ENCODE peak calls at places on chromosomes 1 and 21, in five cellular contexts. H is CD4-positive, CD25-positive, alpha-beta regulatory T cell; F is fibroblast of lung; I is neural progenitor cell; X is heart left ventricle. B is an unnamed sample. For H3K9me3, the result is how much of the 10 kb centered on the place peaks cover.

GRCh38 chr1:160865316-160865715 is 2.6 kb upstream of the CD244 start:
- DNase-seq in X (no peak), H (no peak), F (no peak), I (no peak), B (no peak)

GRCh38 chr1:248821101-248821500 is 4.6 kb downstream of the SH3BP5L start:
- DNase-seq in I (no peak), H (no peak), X (no peak), F (peak), B (no peak)

GRCh38 chr1:11594222-11594621 is 60.0 kb downstream of the FBXO2 start:
- DNase-seq in I (peak), H (no peak), X (no peak), F (peak), B (no peak)

GRCh38 chr1:185309566-185309965 is 7.5 kb downstream of the IVNS1ABP start:
- DNase-seq in H (no peak), I (no peak), X (peak), F (peak), B (no peak)

GRCh38 chr1:111148376-111148881 is 8.4 kb downstream of the CEPT1 start:
- DNase-seq in I (no peak), F (no peak), X (no peak), H (no peak), B (no peak)

GRCh38 chr1:29555043-29555620 is 318.8 kb downstream of the PTPRU start:
- DNase-seq in X (no peak), H (no peak), I (no peak), F (no peak), B (no peak)

GRCh38 chr1:107897428-107898339 is 67.3 kb downstream of the VAV3 start:
- DNase-seq in I (no peak), F (no peak), X (no peak), H (peak), B (no peak)

GRCh38 chr1:17207966-17208418 is 3.1 kb downstream of the PADI1 start:
- DNase-seq in X (no peak), F (peak), H (no peak), I (no peak), B (no peak)

GRCh38 chr1:110986407-110986891 is 22.7 kb upstream of the LRIF1 start:
- DNase-seq in H (no peak), F (no peak), X (no peak), I (no peak), B (no peak)

GRCh38 chr21:25733859-25734653 is 648 bp downstream of the ATP5PF start:
- DNase-seq in F (peak), H (peak), I (no peak), X (no peak), B (no peak)

GRCh38 chr1:101238041-101238515 is 1.3 kb downstream of the S1PR1 start:
- DNase-seq in H (peak), X (no peak), F (no peak), I (peak), B (no peak)

GRCh38 chr1:101238681-101239094 is 1.9 kb downstream of the S1PR1 start:
- DNase-seq in H (peak), I (peak), F (peak), X (peak), B (peak)

GRCh38 chr1:101239095-101240040 is 2.5 kb downstream of the S1PR1 start:
- DNase-seq in H (no peak), X (peak), I (no peak), F (no peak), B (no peak)

GRCh38 chr1:101241485-101242225 is 4.8 kb downstream of the S1PR1 start:
- DNase-seq in X (no peak), H (no peak), I (no peak), F (no peak), B (no peak)

GRCh38 chr1:101240041-101240430 is 3.2 kb downstream of the S1PR1 start:
- DNase-seq in I (no peak), X (peak), H (no peak), F (no peak), B (no peak)
- H3K4me3 ChIP-seq in I (no peak), X (peak), H (peak), F (no peak), B (no peak)

GRCh38 chr1:152228831-152229230 is 4.8 kb upstream of the HRNR start:
- DNase-seq in H (no peak), F (peak), X (no peak), I (no peak), B (no peak)

GRCh38 chr1:152220166-152221163 is 3.5 kb downstream of the HRNR start:
- DNase-seq in X (no peak), I (no peak), F (no peak), H (no peak), B (no peak)

GRCh38 chr1:152227310-152227928 is 3.4 kb upstream of the HRNR start:
- DNase-seq in H (no peak), I (no peak), X (no peak), F (peak), B (no peak)

GRCh38 chr1:152225678-152226077 is 1.7 kb upstream of the HRNR start:
- DNase-seq in H (no peak), I (no peak), X (no peak), F (no peak), B (no peak)

DNA sequence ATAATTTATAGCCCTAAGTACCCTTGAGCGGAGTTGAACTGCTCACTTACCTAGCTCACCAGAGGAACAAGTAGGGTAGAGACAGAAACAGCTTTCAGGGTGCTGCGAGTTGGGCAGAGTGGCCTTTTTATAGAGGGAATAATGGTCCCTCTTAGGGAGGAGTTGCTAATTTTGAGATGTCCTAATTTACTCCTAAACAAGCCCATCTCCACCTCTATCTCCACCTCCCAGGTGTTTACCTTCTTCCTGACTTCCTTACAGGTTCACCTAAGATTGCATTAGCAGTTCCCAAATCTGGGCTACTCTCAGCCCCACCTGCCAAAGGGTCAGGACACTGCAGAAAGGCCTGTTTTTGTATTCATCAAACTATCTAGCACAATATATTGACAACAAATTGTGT is at the start of gene HRNR:
- DNase-seq in I (no peak), F (no peak), H (no peak), X (no peak), B (no peak)
- H3K9me3 ChIP-seq in I (under half), F (under half), H (under half), X (under half), B (under half)

GRCh38 chr1:30729906-30730305 is 6.5 kb upstream of the MATN1 start:
- DNase-seq in F (no peak), X (no peak), H (no peak), I (no peak), B (no peak)
- H3K27ac ChIP-seq in F (no peak), X (no peak), H (no peak), I (no peak), B (no peak)

GRCh38 chr1:203480525-203481084 is 5.0 kb downstream of the PRELP start:
- DNase-seq in H (peak), F (peak), X (no peak), I (no peak), B (peak)

GRCh38 chr1:203478986-203479385 is 3.4 kb downstream of the PRELP start:
- DNase-seq in H (no peak), X (no peak), I (peak), F (no peak), B (no peak)

GRCh38 chr1:203479646-203480045 is 4.0 kb downstream of the PRELP start:
- DNase-seq in H (no peak), X (no peak), I (no peak), F (no peak), B (no peak)

GRCh38 chr1:203481186-203481585 is 5.6 kb downstream of the PRELP start:
- DNase-seq in F (no peak), X (no peak), H (no peak), I (no peak), B (no peak)

DNA sequence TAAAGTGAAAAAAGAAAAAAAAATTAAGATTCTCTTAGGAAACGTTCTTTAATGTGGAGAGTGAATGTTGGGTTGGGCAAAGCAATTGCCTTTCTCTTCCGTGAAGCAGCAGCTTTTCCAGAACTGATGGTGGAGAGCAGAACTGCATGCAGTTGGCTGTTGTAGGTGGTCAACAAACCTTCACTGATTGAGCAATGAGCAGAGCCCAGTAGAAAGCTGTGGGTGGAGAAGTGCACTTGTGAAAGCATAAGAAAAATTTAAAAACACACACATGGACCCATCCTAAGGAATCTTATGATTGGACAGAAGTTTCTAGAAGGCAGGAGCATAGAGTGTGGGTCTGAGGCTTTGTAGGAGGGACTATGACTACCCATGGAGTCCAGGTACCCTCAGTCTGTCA is 4.5 kb downstream of the PRELP start:
- DNase-seq in I (no peak), X (no peak), H (no peak), F (peak), B (no peak)
- H3K4me3 ChIP-seq in I (no peak), X (peak), H (no peak), F (peak), B (no peak)

GRCh38 chr1:152501704-152502103 is 8.9 kb upstream of the LCE5A start:
- DNase-seq in F (no peak), H (no peak), I (no peak), X (no peak), B (no peak)
- H3K9me3 ChIP-seq in F (under half), H (under half), I (under half), X (under half), B (under half)

DNA sequence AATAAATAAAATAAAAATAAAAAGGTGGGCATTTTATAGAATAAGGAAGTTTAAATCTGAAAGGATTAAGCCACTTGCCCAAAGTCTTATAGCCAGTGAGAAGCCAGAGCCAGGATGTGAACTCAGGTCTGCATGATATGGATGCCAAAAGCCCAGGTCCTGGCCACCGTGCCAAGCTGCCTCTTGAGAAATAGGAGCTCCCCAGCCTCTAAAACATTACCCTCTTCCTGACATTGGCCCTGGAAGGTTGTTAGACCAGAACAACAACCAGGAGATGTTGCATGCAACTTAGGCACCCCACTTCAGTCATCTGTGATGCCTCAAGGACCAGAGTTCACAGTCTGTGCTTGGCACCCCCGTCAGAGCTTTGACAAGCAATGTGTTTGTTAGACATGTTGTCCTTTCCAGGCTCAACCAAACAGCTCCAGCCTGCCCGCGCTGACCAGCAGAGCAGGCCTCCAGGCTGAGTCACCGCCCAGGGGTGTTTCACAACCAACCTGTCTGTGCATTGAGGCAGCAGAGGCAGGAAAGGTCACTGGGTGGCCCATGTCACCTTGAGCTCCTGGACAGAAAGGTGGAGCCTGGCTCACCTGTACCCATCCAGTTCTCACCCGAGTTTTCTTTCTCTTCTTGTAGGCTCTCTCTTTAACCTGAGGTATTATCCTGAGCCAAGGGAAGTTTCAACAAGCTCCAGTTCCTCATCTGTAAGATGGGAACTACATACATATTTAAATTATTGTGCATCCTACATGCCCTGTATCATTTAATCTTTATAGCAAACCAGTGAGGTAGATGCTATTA is 14.9 kb upstream of the MED18 start:
- DNase-seq in H (no peak), I (no peak), F (peak), X (peak), B (no peak)
- H3K27ac ChIP-seq in H (no peak), I (no peak), F (no peak), X (no peak), B (no peak)

DNA sequence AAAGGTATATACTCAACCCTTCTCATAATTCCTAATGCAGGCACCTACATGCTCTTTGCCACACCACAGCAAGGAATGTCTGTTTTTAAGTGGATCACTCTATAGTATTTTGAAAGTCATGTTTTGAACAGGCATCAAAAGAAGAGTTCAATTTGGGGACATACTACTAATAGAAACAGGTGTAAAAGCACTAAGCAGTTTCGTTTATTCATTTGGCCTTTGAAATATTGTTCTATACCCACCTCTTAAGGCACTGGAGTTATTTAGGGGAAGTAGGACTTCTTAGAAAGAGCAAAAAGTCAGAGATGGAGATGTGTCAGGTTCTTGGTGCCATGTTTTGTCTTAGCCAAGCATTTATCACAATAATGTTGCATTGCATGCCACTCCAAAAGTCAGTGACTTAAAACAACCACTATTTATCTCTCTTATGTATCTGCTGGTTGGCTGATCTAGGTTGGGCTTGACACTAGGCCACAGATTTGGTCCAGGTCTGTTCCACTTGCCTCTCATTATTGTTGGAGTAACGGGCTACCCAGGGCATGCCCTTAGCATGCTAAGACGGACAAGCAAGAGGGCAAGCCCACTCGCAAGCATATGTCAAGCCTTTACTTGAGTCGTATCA is 107.5 kb downstream of the RGL1 start:
- DNase-seq in H (no peak), F (no peak), X (no peak), I (no peak), B (no peak)
- H3K4me3 ChIP-seq in H (no peak), F (no peak), X (no peak), I (no peak), B (no peak)

GRCh38 chr1:96756789-96757188 is 35.2 kb downstream of the PTBP2 start:
- DNase-seq in F (no peak), X (no peak), I (no peak), H (no peak), B (no peak)
- H3K9me3 ChIP-seq in F (under half), X (under half), I (under half), H (under half), B (under half)

GRCh38 chr1:41382531-41383090 is 21.4 kb downstream of the FOXO6 start:
- DNase-seq in H (no peak), X (peak), F (peak), I (peak), B (no peak)
- H3K27ac ChIP-seq in H (no peak), X (peak), F (no peak), I (no peak), B (peak)